ENCODE peak calls at places on chromosome 5, in six cellular contexts. R, U, L, P, X and V are unnamed samples. For H3K4me1, the result is how much of the 10 kb centered on the place peaks cover.

GRCh38 chr5:150241298-150242225 is 48.0 kb downstream of the CAMK2A start:
- DNase-seq in X (no peak), R (no peak), L (no peak), P (no peak), U (no peak), V (no peak)

GRCh38 chr5:75059887-75060286 is 7.5 kb upstream of the GCNT4 start:
- DNase-seq in L (no peak), P (no peak), R (no peak), U (no peak), X (no peak), V (no peak)

GRCh38 chr5:109700516-109701174 is 10.9 kb downstream of the MAN2A1 start:
- DNase-seq in R (no peak), L (no peak), X (no peak), P (no peak), U (no peak), V (no peak)

GRCh38 chr5:43078956-43079355 is 38.8 kb upstream of the ANXA2R start:
- DNase-seq in X (no peak), R (no peak), U (no peak), P (no peak), L (no peak), V (no peak)

GRCh38 chr5:172768573-172769323 is 2.2 kb downstream of the DUSP1 start:
- DNase-seq in P (no peak), X (peak), U (no peak), R (peak), L (no peak), V (peak)

GRCh38 chr5:124494540-124495116 is 251.8 kb downstream of the ZNF608 start:
- DNase-seq in X (no peak), R (no peak), L (no peak), P (no peak), U (no peak), V (no peak)

GRCh38 chr5:33981408-33982171 is 2.9 kb downstream of the SLC45A2 start:
- DNase-seq in P (no peak), L (no peak), X (no peak), R (no peak), U (no peak), V (peak)

GRCh38 chr5:65774346-65774745 is 52.3 kb downstream of the NLN start:
- DNase-seq in X (no peak), U (no peak), P (no peak), R (no peak), L (no peak), V (peak)

GRCh38 chr5:6708814-6709213 is 4.4 kb upstream of the TENT4A start:
- DNase-seq in L (no peak), X (no peak), U (no peak), R (no peak), P (no peak), V (peak)

GRCh38 chr5:123582570-123583293 is 70.8 kb downstream of the CSNK1G3 start:
- DNase-seq in L (no peak), R (no peak), P (no peak), X (peak), U (no peak), V (no peak)

GRCh38 chr5:32531885-32532520 is 53.4 kb upstream of the SUB1 start:
- DNase-seq in U (no peak), L (no peak), X (no peak), R (no peak), P (peak), V (no peak)

GRCh38 chr5:149796025-149796424 is 65.9 kb downstream of the PPARGC1B start:
- DNase-seq in U (no peak), L (no peak), P (no peak), X (no peak), R (no peak), V (no peak)

GRCh38 chr5:129771058-129771838 is 23.4 kb downstream of the MINAR2 start:
- DNase-seq in R (peak), P (peak), U (no peak), L (peak), X (peak), V (peak)

GRCh38 chr5:25160851-25161348 is 516.1 kb upstream of the CDH10 start:
- DNase-seq in X (no peak), P (no peak), U (no peak), R (no peak), L (no peak), V (no peak)

GRCh38 chr5:132417461-132417860 is 48.0 kb downstream of the SLC22A5 start:
- DNase-seq in P (no peak), R (no peak), U (no peak), L (no peak), X (no peak), V (no peak)

GRCh38 chr5:132414634-132415377 is 45.3 kb downstream of the SLC22A5 start:
- DNase-seq in X (peak), U (no peak), R (no peak), L (peak), P (no peak), V (no peak)

GRCh38 chr5:132417889-132418432 is 48.5 kb downstream of the SLC22A5 start:
- DNase-seq in R (no peak), U (no peak), P (no peak), L (no peak), X (no peak), V (no peak)

GRCh38 chr5:132417010-132417439 is 47.5 kb downstream of the SLC22A5 start:
- DNase-seq in P (no peak), X (peak), U (no peak), L (no peak), R (no peak), V (no peak)

DNA sequence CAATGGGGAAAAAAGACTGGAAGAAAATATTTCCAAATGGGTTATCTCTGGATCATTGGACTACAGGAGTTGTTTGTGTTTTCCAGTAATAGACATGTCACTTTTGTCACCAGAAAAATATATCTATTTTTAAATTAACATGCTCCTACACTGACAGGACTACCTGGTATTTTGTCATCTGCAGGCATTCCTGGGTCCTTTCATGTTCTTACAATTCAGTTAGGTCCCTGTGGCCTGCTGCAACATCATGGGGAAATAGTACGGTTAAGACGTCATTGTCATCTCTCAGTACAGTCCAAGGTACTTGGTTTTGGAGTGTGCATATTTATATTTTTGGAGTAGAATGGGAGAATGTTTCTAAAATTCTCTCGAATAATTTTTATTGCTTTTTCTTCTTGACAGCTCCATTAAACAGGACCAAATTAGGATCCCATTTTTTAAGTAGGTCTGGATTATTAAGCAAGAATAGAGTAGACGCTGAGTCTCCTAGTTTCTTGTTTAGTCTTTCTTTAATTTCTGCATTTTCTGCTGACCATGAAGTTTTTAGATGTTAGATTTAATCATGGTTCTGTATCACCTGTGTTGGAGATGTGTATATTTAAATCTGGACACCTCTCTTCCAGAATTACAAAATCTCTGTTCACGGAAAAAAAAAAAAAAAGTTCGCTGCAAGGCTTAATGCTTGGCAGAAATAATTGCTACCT is 46.9 kb downstream of the SLC22A5 start:
- DNase-seq in R (no peak), L (no peak), P (no peak), U (no peak), X (no peak), V (no peak)
- H3K4me1 ChIP-seq in R (half or more), L (half or more), P (half or more), U (under half), X (half or more), V (half or more)

GRCh38 chr5:139275536-139276297 is 17.8 kb upstream of the MATR3 start:
- DNase-seq in P (no peak), R (no peak), U (no peak), X (no peak), L (no peak), V (no peak)

GRCh38 chr5:139273322-139273571 is 20.3 kb upstream of the MATR3 start:
- DNase-seq in L (no peak), P (no peak), U (no peak), X (no peak), R (no peak), V (no peak)

GRCh38 chr5:139273572-139274264 is 19.8 kb upstream of the MATR3 start:
- DNase-seq in L (peak), X (peak), R (peak), P (peak), U (peak), V (peak)

GRCh38 chr5:139271201-139272027 is 22.1 kb upstream of the MATR3 start:
- DNase-seq in X (no peak), P (no peak), R (peak), U (no peak), L (no peak), V (no peak)

DNA sequence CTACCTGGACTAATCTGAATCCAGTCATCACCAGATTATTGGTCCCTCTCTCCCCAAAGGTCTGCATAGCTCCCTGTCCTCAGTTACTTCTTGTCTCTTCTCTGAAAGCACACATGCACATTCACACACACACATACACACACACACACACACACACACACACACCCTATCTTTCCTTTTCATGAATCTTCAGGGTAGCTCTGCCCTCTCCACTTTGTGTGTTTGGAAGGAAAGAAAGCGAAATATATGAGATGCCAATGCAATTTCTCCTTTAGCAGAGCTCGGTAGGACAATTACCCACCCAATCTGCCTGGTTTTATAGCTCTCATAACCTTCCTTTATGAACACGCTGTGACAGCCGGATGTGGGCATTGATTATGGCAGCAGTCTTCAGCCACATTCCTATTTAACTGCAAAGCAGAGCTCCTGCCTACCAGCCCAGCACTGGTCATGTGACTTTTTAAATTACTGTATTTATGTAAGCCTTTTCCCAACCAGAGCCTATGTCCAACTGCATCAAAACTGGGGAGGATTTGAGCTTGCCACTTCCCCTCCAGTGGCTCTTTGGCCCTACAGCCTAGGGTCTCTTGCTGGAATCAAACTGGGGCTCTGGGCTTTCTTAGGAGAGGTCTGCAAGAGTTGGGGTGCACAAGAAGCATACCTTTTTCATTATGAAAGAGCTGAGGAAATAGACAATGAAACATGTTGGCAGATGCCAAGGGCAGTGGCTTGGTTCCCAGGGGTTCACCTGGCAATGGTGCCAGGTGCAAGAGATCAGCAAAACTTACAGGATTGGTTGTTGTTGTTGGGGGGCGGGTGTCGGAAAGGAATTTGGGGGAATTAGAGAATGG is 20.8 kb upstream of the MATR3 start:
- DNase-seq in P (no peak), X (no peak), R (no peak), L (no peak), U (no peak), V (no peak)
- TF ChIP-seq POLR2A in P (no peak), X (no peak), R (no peak), L (no peak), U (no peak), V (no peak)

GRCh38 chr5:82661933-82662332 is 383.8 kb upstream of the RPS23 start:
- DNase-seq in X (peak), U (no peak), P (no peak), R (no peak), L (no peak), V (no peak)

GRCh38 chr5:82662340-82662739 is 384.2 kb upstream of the RPS23 start:
- DNase-seq in P (no peak), R (no peak), L (no peak), X (no peak), U (no peak), V (no peak)

GRCh38 chr5:82664711-82665110 is 386.6 kb upstream of the RPS23 start:
- DNase-seq in X (no peak), R (no peak), P (no peak), U (no peak), L (no peak), V (no peak)

GRCh38 chr5:82659114-82659513 is 381.0 kb upstream of the RPS23 start:
- DNase-seq in R (no peak), P (no peak), U (no peak), X (no peak), L (no peak), V (no peak)

GRCh38 chr5:82661462-82661861 is 383.3 kb upstream of the RPS23 start:
- DNase-seq in X (no peak), R (no peak), U (no peak), P (no peak), L (no peak), V (no peak)
- H3K4me1 ChIP-seq in X (under half), R (under half), U (under half), P (under half), L (under half), V (under half)

DNA sequence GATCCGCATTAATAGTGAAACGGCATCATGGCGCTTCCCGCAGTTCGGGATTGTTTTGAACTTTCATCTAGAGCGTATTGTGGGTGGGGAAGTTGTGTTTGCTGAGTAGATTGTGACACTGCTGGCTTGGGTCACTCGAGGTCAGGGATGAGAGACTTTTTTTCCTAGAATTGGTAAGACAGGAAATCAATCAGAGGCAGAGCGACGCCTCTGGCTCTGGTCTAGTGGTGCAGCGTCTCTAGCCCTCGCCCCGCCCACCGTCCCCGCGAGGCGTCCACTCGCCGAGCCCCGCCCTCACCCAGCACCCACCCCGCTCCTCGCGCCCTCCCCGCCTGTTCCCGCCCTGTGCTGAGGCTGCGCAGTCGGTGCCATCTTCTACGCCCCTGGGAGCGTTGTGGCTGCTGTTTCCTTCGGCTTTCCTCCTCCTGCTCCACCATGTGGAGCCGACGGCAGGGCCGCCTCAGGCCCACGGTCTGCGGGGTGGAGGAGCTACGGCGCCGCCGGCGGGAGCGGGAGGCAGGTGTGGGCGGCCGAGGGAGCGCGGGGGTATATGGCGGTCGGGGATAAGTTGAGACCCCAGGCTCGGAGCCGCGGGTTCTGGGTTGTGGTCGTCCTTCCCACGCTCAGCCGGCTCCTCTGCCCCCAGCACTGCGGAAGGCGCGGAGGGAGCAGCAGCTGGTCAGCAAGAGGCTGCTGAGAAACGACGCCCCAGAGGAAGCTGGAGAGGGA is at the start of gene TMCO6:
- DNase-seq in R (peak), P (peak), U (peak), L (peak), X (peak), V (peak)
- TF ChIP-seq POLR2A in R (peak), P (peak), U (peak), L (peak), X (peak), V (peak)